ENCODE peak calls at places on chromosomes 1 and 21, in nine cellular contexts. N is ovary; M is MM.1S; Q is IMR-90; H is left lung; C is CD4-positive, alpha-beta T cell; R is astrocyte; J is tibial nerve; X is upper lobe of right lung. E is an unnamed sample. For H3K9me3, the result is how much of the 10 kb centered on the place peaks cover.

GRCh38 chr21:34668803-34669148 is at the start of gene CLIC6:
- DNase-seq in C (no peak), H (peak), R (no peak), J (peak), Q (no peak), N (peak), M (no peak), X (peak), E (no peak)

GRCh38 chr1:103517380-103518047 is 8.0 kb upstream of the RNPC3 start:
- DNase-seq in R (peak), Q (peak), J (no peak), H (no peak), M (no peak), X (no peak), C (no peak), N (no peak), E (no peak)

GRCh38 chr1:156436319-156437043 is 64.1 kb downstream of the MEF2D start:
- DNase-seq in N (no peak), C (no peak), R (no peak), X (no peak), M (no peak), Q (no peak), J (no peak), H (no peak), E (no peak)

GRCh38 chr1:227753999-227754764 is 18.9 kb downstream of the SNAP47 start:
- DNase-seq in C (no peak), X (no peak), R (peak), Q (peak), H (no peak), J (no peak), M (no peak), N (peak), E (no peak)

GRCh38 chr1:2382621-2383361 is 8.6 kb downstream of the MORN1 start:
- DNase-seq in M (no peak), H (peak), Q (no peak), C (no peak), X (peak), R (no peak), N (peak), J (no peak), E (no peak)

GRCh38 chr1:246067432-246068021 is 439.6 kb downstream of the SMYD3 start:
- DNase-seq in M (no peak), X (no peak), N (no peak), Q (peak), R (peak), J (no peak), C (no peak), H (no peak), E (no peak)

GRCh38 chr1:42201986-42202385 is 37.4 kb upstream of the GUCA2A start:
- DNase-seq in C (no peak), M (no peak), H (no peak), Q (no peak), J (no peak), N (no peak), R (no peak), X (no peak), E (no peak)

GRCh38 chr1:221778535-221779142 is 36.8 kb upstream of the DUSP10 start:
- DNase-seq in M (peak), C (peak), J (no peak), N (no peak), R (no peak), X (no peak), H (peak), Q (no peak), E (no peak)

GRCh38 chr1:1118011-1118892 is 2.4 kb upstream of the C1orf159 start:
- DNase-seq in M (no peak), N (peak), J (no peak), H (peak), C (no peak), R (no peak), X (peak), Q (no peak), E (no peak)

GRCh38 chr1:204289280-204289679 is 70.4 kb downstream of the PLEKHA6 start:
- DNase-seq in M (no peak), Q (no peak), N (no peak), C (no peak), J (no peak), R (no peak), X (no peak), H (no peak), E (no peak)

GRCh38 chr1:208203848-208204609 is 40.2 kb downstream of the PLXNA2 start:
- DNase-seq in Q (no peak), H (no peak), J (no peak), R (peak), N (no peak), C (no peak), M (no peak), X (no peak), E (no peak)

GRCh38 chr1:154760469-154760933 is 109.6 kb downstream of the KCNN3 start:
- DNase-seq in C (peak), J (peak), R (no peak), Q (no peak), X (peak), M (no peak), N (peak), H (peak), E (no peak)

GRCh38 chr1:42877380-42877779 is 31.0 kb downstream of the ZNF691 start:
- DNase-seq in J (no peak), N (no peak), C (no peak), H (no peak), Q (no peak), R (no peak), M (no peak), X (no peak), E (no peak)

GRCh38 chr1:147292012-147292411 is 49.5 kb downstream of the CHD1L start:
- DNase-seq in C (no peak), X (no peak), N (no peak), M (no peak), Q (peak), H (no peak), R (peak), J (no peak), E (peak)

GRCh38 chr1:208247696-208248095 is 3.5 kb upstream of the PLXNA2 start:
- DNase-seq in N (no peak), X (no peak), J (no peak), M (no peak), C (no peak), R (no peak), Q (no peak), H (no peak), E (no peak)

GRCh38 chr1:234926574-234927311 is 201.9 kb downstream of the TOMM20 start:
- DNase-seq in N (no peak), X (no peak), H (no peak), C (no peak), M (peak), R (no peak), Q (no peak), J (no peak), E (no peak)

GRCh38 chr1:24027838-24028468 is 47.8 kb upstream of the SRSF10 start:
- DNase-seq in J (no peak), X (no peak), R (peak), H (no peak), M (peak), C (no peak), N (no peak), Q (peak), E (no peak)

GRCh38 chr21:46094401-46095105 is 3.4 kb upstream of the COL6A2 start:
- DNase-seq in R (no peak), Q (no peak), H (no peak), C (no peak), J (no peak), N (no peak), M (no peak), X (peak), E (no peak)

GRCh38 chr1:53331446-53332187 is 3.7 kb upstream of the LRP8 start:
- DNase-seq in C (no peak), Q (no peak), N (peak), H (peak), R (no peak), J (no peak), X (peak), M (no peak), E (no peak)

GRCh38 chr1:20710450-20711284 is 7.1 kb downstream of the KIF17 start:
- DNase-seq in C (no peak), M (no peak), Q (no peak), X (no peak), N (no peak), J (no peak), R (no peak), H (no peak), E (no peak)

GRCh38 chr1:26626994-26627393 is 68.8 kb upstream of the ARID1A start:
- DNase-seq in N (no peak), X (no peak), C (no peak), H (no peak), J (no peak), Q (peak), R (peak), M (no peak), E (peak)

DNA sequence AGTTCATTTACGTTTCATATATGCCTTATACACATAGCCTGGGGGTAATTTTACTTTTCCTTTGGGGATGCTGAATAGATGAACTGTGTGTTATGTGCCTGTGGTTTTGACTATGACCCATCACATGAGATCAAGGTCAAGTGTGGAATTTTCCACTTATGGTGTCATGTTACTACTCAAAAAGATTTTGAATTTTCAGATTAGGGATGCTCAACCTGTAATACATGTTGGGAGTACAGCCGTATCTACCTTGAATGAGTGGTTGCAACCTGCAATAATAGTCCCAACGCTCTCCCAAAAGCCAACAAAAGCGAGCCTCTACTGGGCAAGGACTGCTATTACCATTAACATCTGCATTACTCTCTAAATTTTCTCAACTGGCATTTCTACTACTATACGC is 68.5 kb upstream of the SDC3 start:
- DNase-seq in Q (peak), H (no peak), X (no peak), R (peak), N (no peak), C (no peak), M (peak), J (no peak), E (peak)
- H3K27ac ChIP-seq in Q (no peak), H (no peak), X (no peak), R (no peak), N (no peak), C (no peak), M (no peak), J (no peak), E (no peak)

GRCh38 chr1:116203192-116203723 is 92.1 kb downstream of the MAB21L3 start:
- DNase-seq in X (no peak), M (no peak), N (no peak), J (no peak), C (no peak), H (no peak), R (peak), Q (no peak), E (no peak)
- H3K9me3 ChIP-seq in X (under half), M (under half), N (under half), J (under half), C (under half), H (under half), R (under half), Q (under half), E (under half)

GRCh38 chr1:16367968-16368910 is 1.2 kb downstream of the SZRD1 start:
- DNase-seq in R (peak), C (no peak), M (peak), H (no peak), N (no peak), Q (peak), J (no peak), X (no peak), E (no peak)

GRCh38 chr1:16371725-16372124 is 4.7 kb downstream of the SZRD1 start:
- DNase-seq in J (no peak), N (no peak), R (peak), Q (peak), M (no peak), X (no peak), H (no peak), C (no peak), E (no peak)

GRCh38 chr1:16369821-16370220 is 2.8 kb downstream of the SZRD1 start:
- DNase-seq in J (no peak), H (no peak), R (no peak), Q (no peak), M (no peak), C (no peak), N (no peak), X (no peak), E (no peak)

GRCh38 chr1:16366722-16367257 is at the start of gene SZRD1:
- DNase-seq in Q (peak), C (peak), M (peak), H (peak), R (peak), N (peak), X (peak), J (peak), E (peak)

DNA sequence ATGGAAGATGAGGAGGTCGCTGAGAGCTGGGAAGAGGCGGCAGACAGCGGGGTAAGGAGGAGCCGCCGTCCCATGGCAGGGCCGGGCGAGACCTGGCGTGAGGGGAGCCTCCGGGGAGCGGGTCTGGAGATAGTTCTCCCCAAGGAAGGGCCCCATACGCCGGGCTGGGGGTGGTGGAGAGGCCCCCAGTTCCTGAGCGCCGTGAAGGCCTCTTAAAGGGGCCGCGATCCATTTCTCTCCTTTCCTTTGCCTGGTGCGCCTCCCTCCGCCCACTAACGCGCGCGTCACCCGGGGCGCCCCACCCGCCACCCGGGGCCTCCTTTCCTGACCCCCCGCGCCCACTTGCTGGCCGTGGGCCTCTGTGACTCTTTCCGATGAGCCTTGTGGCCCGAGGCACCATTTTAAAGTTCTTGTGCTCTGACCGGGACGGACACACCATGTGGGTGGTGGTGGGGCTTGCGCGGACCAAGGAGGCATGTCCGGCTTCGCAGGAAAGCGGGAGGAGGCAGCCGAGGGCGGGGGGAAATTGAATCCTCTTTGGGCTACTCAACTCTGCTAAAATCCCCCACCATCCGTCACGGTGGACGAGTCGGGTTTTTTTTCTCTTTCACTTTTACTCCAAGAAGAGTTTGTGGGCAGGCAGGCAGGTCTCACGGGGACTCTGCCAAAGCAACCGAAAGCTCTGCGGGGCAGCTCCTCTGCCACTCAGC is 371 bp downstream of the SZRD1 start:
- DNase-seq in Q (peak), J (peak), X (peak), R (peak), M (peak), N (peak), C (peak), H (peak), E (peak)
- TF ChIP-seq CTCF in Q (no peak), J (no peak), X (peak), R (no peak), M (no peak), N (no peak), C (no peak), H (no peak), E (no peak)

GRCh38 chr1:225440380-225440957 is 12.6 kb upstream of the LBR start:
- DNase-seq in H (no peak), R (no peak), N (no peak), C (no peak), J (no peak), X (no peak), Q (no peak), M (no peak), E (no peak)
- H3K27ac ChIP-seq in H (no peak), R (no peak), N (no peak), C (no peak), J (no peak), X (peak), Q (no peak), M (no peak), E (no peak)